ENCODE peak calls at places on chromosome 14, in seven cellular contexts. Q, X, P, V, R, A and I are unnamed samples.

GRCh38 chr14:78752789-78753188 is 582.6 kb downstream of the NRXN3 start:
- DNase-seq in Q (no peak), X (no peak), P (peak; percentile 29), V (no peak), R (no peak), A (no peak), I (no peak)

GRCh38 chr14:104634031-104634760 is 29.6 kb upstream of the TMEM179 start:
- DNase-seq in Q (no peak), X (no peak), P (no peak), V (no peak), R (no peak), A (no peak), I (no peak)

GRCh38 chr14:85617799-85618198 is 87.9 kb downstream of the FLRT2 start:
- DNase-seq in Q (no peak), X (no peak), P (no peak), V (no peak), R (no peak), A (no peak), I (no peak)

GRCh38 chr14:72291908-72292688 is 359.9 kb downstream of the RGS6 start:
- DNase-seq in Q (no peak), X (no peak), P (peak; percentile 3), V (no peak), R (no peak), A (no peak), I (no peak)

GRCh38 chr14:102155150-102155549 is 15.5 kb downstream of the WDR20 start:
- DNase-seq in Q (no peak), X (no peak), P (peak; percentile 60), V (no peak), R (no peak), A (no peak), I (no peak)

GRCh38 chr14:75196468-75196867 is 20.1 kb upstream of the TMED10 start:
- DNase-seq in Q (no peak), X (no peak), P (no peak), V (no peak), R (no peak), A (no peak), I (no peak)

GRCh38 chr14:33679461-33680225 is 271.2 kb downstream of the EGLN3 start:
- DNase-seq in Q (no peak), X (no peak), P (peak; percentile 93), V (no peak), R (no peak), A (no peak), I (no peak)

GRCh38 chr14:104604461-104605449 is at the start of gene TMEM179:
- DNase-seq in Q (no peak), X (peak; percentile 69), P (no peak), V (no peak), R (no peak), A (no peak), I (no peak)

GRCh38 chr14:101201535-101202125 is 298.1 kb upstream of the RTL1 start:
- DNase-seq in Q (no peak), X (no peak), P (no peak), V (no peak), R (no peak), A (no peak), I (no peak)

GRCh38 chr14:88935083-88935482 is 110.6 kb downstream of the TTC8 start:
- DNase-seq in Q (no peak), X (no peak), P (no peak), V (no peak), R (no peak), A (no peak), I (no peak)

GRCh38 chr14:105857816-105858675 is 331.7 kb downstream of the TMEM121 start:
- DNase-seq in Q (no peak), X (peak; percentile 44), P (no peak), V (no peak), R (peak; percentile 9), A (no peak), I (peak; percentile 70)

GRCh38 chr14:21136024-21136423 is 19.8 kb downstream of the OR5AU1 start:
- DNase-seq in Q (no peak), X (no peak), P (peak; percentile 10), V (no peak), R (no peak), A (no peak), I (no peak)

GRCh38 chr14:23364604-23365352 is at the start of gene EFS:
- DNase-seq in Q (no peak), X (peak; percentile 89), P (peak; percentile 10), V (no peak), R (peak; percentile 69), A (no peak), I (no peak)

GRCh38 chr14:101927859-101928258 is 36.5 kb upstream of the DYNC1H1 start:
- DNase-seq in Q (no peak), X (peak; percentile 94), P (peak; percentile 90), V (no peak), R (peak; percentile 91), A (no peak), I (no peak)

GRCh38 chr14:88872976-88873375 is 48.5 kb downstream of the TTC8 start:
- DNase-seq in Q (no peak), X (no peak), P (no peak), V (no peak), R (no peak), A (no peak), I (no peak)

GRCh38 chr14:105282098-105282725 is 18.6 kb downstream of the BRF1 start:
- DNase-seq in Q (no peak), X (no peak), P (no peak), V (no peak), R (no peak), A (no peak), I (no peak)

GRCh38 chr14:60008042-60008441 is 83.7 kb upstream of the PCNX4 start:
- DNase-seq in Q (no peak), X (no peak), P (peak; percentile 1), V (no peak), R (no peak), A (no peak), I (no peak)

GRCh38 chr14:85883971-85884370 is 354.0 kb downstream of the FLRT2 start:
- DNase-seq in Q (no peak), X (no peak), P (no peak), V (no peak), R (no peak), A (no peak), I (no peak)

GRCh38 chr14:21498540-21499526 is 12.3 kb downstream of the METTL3 start:
- DNase-seq in Q (no peak), X (no peak), P (peak; percentile 16), V (peak; percentile 53), R (no peak), A (no peak), I (peak; percentile 39)

GRCh38 chr14:37973031-37973908 is 234.4 kb upstream of the SSTR1 start:
- DNase-seq in Q (no peak), X (no peak), P (no peak), V (no peak), R (no peak), A (no peak), I (no peak)

GRCh38 chr14:105316968-105317498 is 2.5 kb downstream of the PACS2 start:
- DNase-seq in Q (no peak), X (peak; percentile 47), P (no peak), V (no peak), R (no peak), A (no peak), I (no peak)

GRCh38 chr14:96502621-96503251 is 554 bp downstream of the PAPOLA start:
- DNase-seq in Q (no peak), X (peak; percentile 84), P (peak; percentile 15), V (no peak), R (peak; percentile 50), A (peak; percentile 8), I (peak; percentile 7)

GRCh38 chr14:104442107-104442551 is 137.4 kb upstream of the C14orf180 start:
- DNase-seq in Q (no peak), X (no peak), P (no peak), V (no peak), R (no peak), A (no peak), I (no peak)

GRCh38 chr14:36498938-36499337 is 21.1 kb downstream of the NKX2-1 start:
- DNase-seq in Q (no peak), X (no peak), P (no peak), V (no peak), R (no peak), A (no peak), I (no peak)

GRCh38 chr14:65277580-65278270 is 134.8 kb upstream of the FUT8 start:
- DNase-seq in Q (no peak), X (no peak), P (no peak), V (no peak), R (no peak), A (no peak), I (no peak)

GRCh38 chr14:41604793-41605534 is 1.7 kb upstream of the LRFN5 start:
- DNase-seq in Q (no peak), X (peak; percentile 85), P (peak; percentile 81), V (no peak), R (peak; percentile 48), A (peak; percentile 25), I (no peak)

DNA sequence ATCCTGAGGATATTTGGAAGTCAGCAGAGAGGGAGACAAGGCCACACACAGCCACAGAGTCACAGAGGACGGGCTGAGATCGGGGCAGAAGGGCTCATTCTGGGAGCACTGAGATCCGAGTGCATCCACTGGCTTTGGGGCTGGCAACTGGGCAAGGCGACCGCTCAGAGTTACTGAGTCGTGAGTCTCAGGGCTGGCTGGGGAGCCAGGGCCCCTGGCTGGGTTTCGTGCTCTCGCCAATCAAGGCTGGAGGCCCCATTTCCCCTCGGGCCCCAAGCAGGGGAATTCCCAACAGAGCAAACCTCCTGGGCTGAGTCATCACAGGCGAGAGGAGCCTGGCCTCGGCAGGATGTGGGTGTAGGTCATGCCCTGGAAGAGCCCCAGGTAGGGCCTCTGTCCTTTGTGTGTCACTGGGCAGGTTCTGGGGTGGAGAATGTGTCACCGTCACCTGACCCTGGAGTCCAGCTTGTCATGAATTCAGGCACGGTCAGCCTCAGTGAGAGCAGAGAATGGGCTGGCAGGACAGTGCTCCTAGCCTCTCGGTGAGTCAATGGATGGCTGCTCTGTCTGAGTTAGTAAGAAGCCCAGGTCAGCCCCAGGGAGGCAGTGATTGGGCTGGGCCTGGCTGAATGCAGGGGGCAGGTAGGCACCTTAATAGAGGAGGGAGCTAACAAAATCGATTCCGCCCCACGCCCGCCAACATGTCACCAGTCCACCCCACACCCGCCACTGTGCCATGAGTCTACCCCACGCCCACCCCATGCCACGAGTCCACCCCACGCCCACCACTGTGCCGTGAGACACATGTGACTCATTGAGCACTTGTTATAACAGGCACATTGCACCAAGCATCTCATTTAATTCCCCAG is 16.9 kb downstream of the ASB2 start:
- DNase-seq in Q (peak; percentile 92), X (peak; percentile 68), P (peak; percentile 86), V (peak; percentile 89), R (no peak), A (peak; percentile 80), I (peak; percentile 73)
- H3K4me1 ChIP-seq in Q (peaks cover 94% of the 10 kb centered on the region), X (peaks cover 24% of the 10 kb centered on the region), P (peaks cover 30% of the 10 kb centered on the region), V (peaks cover 99% of the 10 kb centered on the region), R (peaks cover 96% of the 10 kb centered on the region), A (peaks cover 45% of the 10 kb centered on the region), I (peaks cover 97% of the 10 kb centered on the region)

GRCh38 chr14:63848890-63849289 is 3.9 kb upstream of the SYNE2 start:
- DNase-seq in Q (no peak), X (no peak), P (no peak), V (no peak), R (no peak), A (no peak), I (no peak)
- H3K27ac ChIP-seq in Q (no peak overlapping the region), X (no peak overlapping the region), P (no peak overlapping the region), V (no peak overlapping the region), R (peak overlapping the region; percentile 43), A (no peak overlapping the region), I (no peak overlapping the region)

GRCh38 chr14:39581474-39581873 is 149.2 kb upstream of the FBXO33 start:
- DNase-seq in Q (no peak), X (no peak), P (no peak), V (no peak), R (no peak), A (no peak), I (no peak)
- H3K4me1 ChIP-seq in Q (no peaks in the 10 kb centered on the region), X (no peaks in the 10 kb centered on the region), P (no peaks in the 10 kb centered on the region), V (no peaks in the 10 kb centered on the region), R (peaks cover 5% of the 10 kb centered on the region), A (no peaks in the 10 kb centered on the region), I (no peaks in the 10 kb centered on the region)

GRCh38 chr14:51430079-51430478 is 190.0 kb downstream of the TMX1 start:
- DNase-seq in Q (no peak), X (no peak), P (no peak), V (no peak), R (no peak), A (no peak), I (no peak)
- H3K27ac ChIP-seq in Q (no peak overlapping the region), X (no peak overlapping the region), P (no peak overlapping the region), V (no peak overlapping the region), R (peak overlapping the region; percentile 74), A (no peak overlapping the region), I (no peak overlapping the region)